ENCODE peak calls at places on chromosomes 6 and 20, in five cellular contexts. A is Peyer's patch, C is right lobe of liver, J is ovary, X is breast epithelium. V is an unnamed sample.

GRCh38 chr20:21503345-21503744 is 10.5 kb downstream of the NKX2-2 start:
- DNase-seq in X (no peak), J (no peak), A (no peak), C (no peak), V (peak)

GRCh38 chr6:37020426-37021211 is 15.2 kb downstream of the FGD2 start:
- DNase-seq in C (no peak), X (no peak), A (peak), J (no peak), V (no peak)

GRCh38 chr20:19935842-19936241 is 81.3 kb upstream of the NAA20 start:
- DNase-seq in A (no peak), J (no peak), X (peak), C (no peak), V (no peak)

GRCh38 chr6:52909531-52909930 is at the start of gene GSTA3:
- DNase-seq in X (no peak), C (no peak), A (no peak), J (no peak), V (no peak)

GRCh38 chr6:166157930-166158617 is 9.6 kb downstream of the TBXT start:
- DNase-seq in J (no peak), C (no peak), A (no peak), X (no peak), V (no peak)

GRCh38 chr20:17620371-17621228 is 50.7 kb downstream of the DSTN start:
- DNase-seq in X (peak), A (peak), C (no peak), J (peak), V (no peak)

GRCh38 chr6:132401120-132401940 is at the start of gene MOXD1:
- DNase-seq in A (peak), X (no peak), C (peak), J (no peak), V (peak)

GRCh38 chr6:147675281-147675680 is 166.8 kb downstream of the SAMD5 start:
- DNase-seq in X (no peak), C (no peak), A (no peak), J (no peak), V (no peak)

GRCh38 chr20:58229198-58229802 is 847 bp upstream of the ANKRD60 start:
- DNase-seq in X (no peak), J (no peak), C (no peak), A (no peak), V (no peak)

GRCh38 chr20:54875307-54875706 is 399.9 kb downstream of the DOK5 start:
- DNase-seq in J (no peak), A (no peak), X (no peak), C (no peak), V (no peak)

GRCh38 chr6:117481278-117481925 is 1.1 kb upstream of the DCBLD1 start:
- DNase-seq in A (peak), J (no peak), X (no peak), C (no peak), V (no peak)

GRCh38 chr6:110338820-110339470 is 19.2 kb downstream of the METTL24 start:
- DNase-seq in J (no peak), C (no peak), A (no peak), X (no peak), V (no peak)

GRCh38 chr6:2097464-2097863 is 147.9 kb downstream of the GMDS start:
- DNase-seq in C (no peak), X (no peak), A (no peak), J (no peak), V (no peak)

GRCh38 chr6:110491644-110492317 is 15.4 kb upstream of the SLC22A16 start:
- DNase-seq in A (no peak), J (no peak), X (no peak), C (no peak), V (no peak)

GRCh38 chr6:37259191-37259590 is 1.2 kb upstream of the TMEM217 start:
- DNase-seq in A (no peak), J (no peak), C (no peak), X (no peak), V (no peak)

GRCh38 chr6:167796668-167797031 is 30.1 kb upstream of the AFDN start:
- DNase-seq in C (peak), A (peak), J (no peak), X (no peak), V (no peak)

GRCh38 chr20:17896247-17896723 is 72.3 kb downstream of the SNX5 start:
- DNase-seq in X (no peak), C (no peak), J (no peak), A (peak), V (no peak)

GRCh38 chr6:145705561-145705960 is 29.8 kb downstream of the EPM2A start:
- DNase-seq in A (no peak), J (no peak), C (no peak), X (no peak), V (no peak)

GRCh38 chr6:167046861-167047495 is 47.8 kb downstream of the CEP43 start:
- DNase-seq in J (no peak), C (no peak), X (no peak), A (no peak), V (no peak)

GRCh38 chr6:52407467-52407866 is 12.7 kb upstream of the EFHC1 start:
- DNase-seq in X (no peak), J (no peak), A (no peak), C (no peak), V (no peak)

GRCh38 chr20:47141941-47142781 is 214.3 kb downstream of the ZMYND8 start:
- DNase-seq in J (no peak), A (no peak), X (no peak), C (no peak), V (no peak)

GRCh38 chr6:2579241-2579761 is 171.4 kb downstream of the MYLK4 start:
- DNase-seq in X (no peak), J (no peak), C (no peak), A (no peak), V (no peak)

GRCh38 chr6:110039996-110040383 is 61.9 kb downstream of the GPR6 start:
- DNase-seq in A (peak), C (no peak), X (no peak), J (peak), V (no peak)

GRCh38 chr6:17169291-17169690 is 67.4 kb downstream of the STMND1 start:
- DNase-seq in J (no peak), C (no peak), A (no peak), X (no peak), V (no peak)

GRCh38 chr6:35808688-35809087 is 3.5 kb downstream of the LHFPL5 start:
- DNase-seq in C (no peak), A (no peak), J (no peak), X (no peak), V (no peak)

GRCh38 chr20:34829191-34829590 is 3.7 kb upstream of the NCOA6 start:
- DNase-seq in X (no peak), A (no peak), C (no peak), J (no peak), V (no peak)

GRCh38 chr6:170295519-170296422 is 4.9 kb upstream of the DLL1 start:
- DNase-seq in J (no peak), A (peak), C (peak), X (no peak), V (no peak)

GRCh38 chr6:90466191-90466940 is 120.5 kb downstream of the MAP3K7 start:
- DNase-seq in X (no peak), J (no peak), C (no peak), A (no peak), V (no peak)

GRCh38 chr20:60034231-60035110 is 76.2 kb downstream of the CDH26 start:
- DNase-seq in C (no peak), A (no peak), J (no peak), X (no peak), V (no peak)

GRCh38 chr6:167568407-167569024 is 243.6 kb downstream of the TTLL2 start:
- DNase-seq in C (no peak), X (peak), A (no peak), J (no peak), V (no peak)

GRCh38 chr6:46637933-46638332 is 14.7 kb downstream of the CYP39A1 start:
- DNase-seq in A (no peak), J (no peak), C (no peak), X (no peak), V (no peak)

GRCh38 chr6:168877821-168878282 is 375.8 kb downstream of the THBS2 start:
- DNase-seq in C (no peak), J (no peak), X (no peak), A (peak), V (no peak)

DNA sequence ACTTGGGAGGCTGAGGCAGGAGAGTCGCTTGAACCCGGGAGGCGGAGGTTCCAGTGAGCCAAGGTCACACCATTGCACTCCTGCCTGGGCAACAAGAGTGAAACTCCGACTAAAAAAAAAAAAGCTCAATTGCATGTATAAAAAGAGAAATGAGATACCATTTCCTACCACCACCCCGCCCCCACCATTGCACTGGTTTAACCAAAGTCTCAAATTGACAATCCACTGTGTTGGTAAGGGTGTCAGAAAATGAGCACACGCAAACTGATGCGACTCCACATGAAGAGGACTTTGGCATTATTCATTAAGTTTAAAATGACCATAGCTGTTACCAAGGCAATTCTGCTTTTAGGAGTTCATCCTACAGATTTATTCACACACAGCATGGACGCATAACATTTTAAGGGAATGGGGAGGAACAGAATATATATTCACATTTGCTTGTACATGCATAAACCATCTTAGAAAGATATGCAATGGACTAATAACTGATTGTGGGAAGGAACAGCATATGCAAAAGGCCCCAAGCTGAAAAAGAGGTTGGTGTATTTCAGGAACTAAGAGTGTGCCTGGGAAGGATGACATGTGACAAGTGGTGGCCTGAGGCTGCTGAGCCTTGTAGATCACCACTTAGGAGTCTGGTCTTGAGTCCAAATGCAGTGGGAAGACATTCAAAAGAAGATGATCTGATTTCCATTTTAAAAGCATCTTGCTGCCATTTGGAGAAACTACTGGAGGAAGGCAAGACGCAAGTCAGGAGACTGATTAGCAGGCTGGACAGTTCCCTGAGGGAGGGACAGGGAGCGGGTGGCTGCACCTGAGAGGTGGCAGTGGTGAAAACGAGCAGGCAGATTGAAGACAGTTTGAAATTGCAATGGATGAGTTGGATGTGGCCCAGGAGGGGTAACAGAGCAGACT is 37.2 kb upstream of the PTPN1 start:
- DNase-seq in A (no peak), J (no peak), C (no peak), X (no peak), V (no peak)
- TF ChIP-seq POLR2A in A (no peak), J (no peak), C (no peak), X (no peak), V (no peak)

GRCh38 chr20:37344506-37345338 is 1.2 kb upstream of the SRC start:
- DNase-seq in C (no peak), X (no peak), A (peak), J (no peak), V (no peak)

GRCh38 chr20:37346526-37347346 is 796 bp downstream of the SRC start:
- DNase-seq in A (peak), C (no peak), J (no peak), X (no peak), V (no peak)

GRCh38 chr20:37346232-37346525 is 239 bp downstream of the SRC start:
- DNase-seq in C (no peak), J (no peak), X (no peak), A (no peak), V (no peak)

GRCh38 chr20:37343994-37344355 is 2.0 kb upstream of the SRC start:
- DNase-seq in X (no peak), J (no peak), A (no peak), C (no peak), V (no peak)

DNA sequence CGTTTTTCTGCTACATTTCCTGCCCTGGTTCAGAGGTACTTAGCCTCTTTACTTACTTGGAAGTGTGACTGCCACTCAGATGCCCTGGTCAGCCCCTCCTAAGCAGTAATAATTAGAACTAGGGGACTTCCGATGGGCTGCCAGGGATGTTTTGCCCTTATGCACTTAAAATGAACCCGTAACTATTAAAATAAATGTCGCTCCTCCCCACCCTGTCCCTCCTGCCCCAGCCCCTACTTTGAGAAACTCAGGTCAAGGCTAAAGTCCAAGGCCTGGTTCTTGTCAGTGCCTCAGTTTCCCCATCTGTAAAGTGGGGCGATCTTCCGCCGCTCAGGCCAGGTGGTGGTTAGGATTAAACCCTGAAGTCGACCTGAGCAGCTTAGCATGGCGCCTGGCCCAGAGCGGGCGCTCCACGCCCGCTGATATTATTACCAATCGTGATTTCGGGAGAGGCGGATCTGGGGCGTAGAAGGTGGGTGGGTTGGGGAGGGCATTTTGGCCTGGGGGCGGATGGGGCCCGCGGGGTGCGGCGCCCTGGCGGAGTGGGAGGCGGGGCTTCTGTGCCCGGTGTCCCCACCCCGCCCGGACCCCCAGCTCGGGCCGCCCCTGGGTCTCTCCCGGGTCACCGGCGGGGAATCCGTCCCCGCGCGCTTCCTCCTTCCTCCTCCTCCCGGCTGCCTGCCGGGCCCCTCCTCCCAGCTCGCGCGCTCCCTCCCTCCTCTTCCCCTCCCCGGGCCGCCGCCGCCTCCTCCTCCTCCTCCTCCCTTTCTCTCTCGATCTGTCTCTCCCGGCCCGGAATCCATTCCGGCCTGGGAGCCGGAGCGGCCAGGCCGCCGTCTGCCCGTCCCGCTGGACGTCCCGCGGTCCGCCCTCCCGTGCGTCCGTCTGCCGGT is at the start of gene SRC:
- DNase-seq in C (peak), X (peak), A (peak), J (peak), V (peak)
- TF ChIP-seq POLR2A in C (peak), X (no peak), A (peak), J (peak), V (peak)

DNA sequence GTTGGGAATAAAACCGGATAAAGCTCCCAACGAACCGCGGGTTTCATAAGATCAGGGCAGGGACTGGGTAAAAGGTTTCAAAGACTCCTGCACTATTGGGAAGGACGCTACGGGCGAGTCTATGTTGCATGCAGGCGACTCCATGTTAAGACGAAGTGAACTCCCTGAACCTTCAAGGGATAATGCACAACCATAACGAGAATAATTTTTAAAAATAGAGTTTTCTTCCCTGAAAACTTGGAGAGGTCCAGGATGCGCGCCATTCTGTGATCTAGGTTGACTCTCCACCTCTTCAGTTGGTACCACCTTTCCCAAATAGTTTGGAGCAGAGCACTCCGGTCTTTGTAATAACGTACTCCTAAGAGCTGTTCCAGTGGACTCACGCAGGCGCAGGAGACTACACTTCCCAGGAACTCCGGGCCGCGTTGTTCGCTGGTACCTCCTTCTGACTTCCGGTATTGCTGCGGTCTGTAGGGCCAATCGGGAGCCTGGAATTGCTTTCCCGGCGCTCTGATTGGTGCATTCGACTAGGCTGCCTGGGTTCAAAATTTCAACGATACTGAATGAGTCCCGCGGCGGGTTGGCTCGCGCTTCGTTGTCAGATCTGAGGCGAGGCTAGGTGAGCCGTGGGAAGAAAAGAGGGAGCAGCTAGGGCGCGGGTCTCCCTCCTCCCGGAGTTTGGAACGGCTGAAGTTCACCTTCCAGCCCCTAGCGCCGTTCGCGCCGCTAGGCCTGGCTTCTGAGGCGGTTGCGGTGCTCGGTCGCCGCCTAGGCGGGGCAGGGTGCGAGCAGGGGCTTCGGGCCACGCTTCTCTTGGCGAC is at the start of gene TPX2:
- DNase-seq in A (peak), J (peak), X (peak), C (peak), V (peak)
- TF ChIP-seq POLR2A in A (no peak), J (no peak), X (no peak), C (peak), V (peak)

GRCh38 chr6:154593122-154593521 is 82.6 kb upstream of the CNKSR3 start:
- DNase-seq in X (no peak), C (no peak), A (no peak), J (no peak), V (no peak)
- TF ChIP-seq POLR2A in X (no peak), C (no peak), A (no peak), J (no peak), V (no peak)

GRCh38 chr20:25294459-25295385 is 46.8 kb downstream of the PYGB start:
- DNase-seq in C (no peak), A (peak), X (no peak), J (peak), V (peak)

GRCh38 chr20:25299801-25300200 is 51.9 kb downstream of the PYGB start:
- DNase-seq in C (no peak), J (no peak), A (no peak), X (no peak), V (peak)

GRCh38 chr20:25295386-25296093 is 47.7 kb downstream of the PYGB start:
- DNase-seq in J (no peak), A (peak), X (no peak), C (no peak), V (no peak)

GRCh38 chr20:25296094-25297093 is 48.5 kb downstream of the PYGB start:
- DNase-seq in J (no peak), X (no peak), A (peak), C (no peak), V (peak)

GRCh38 chr20:25297141-25297905 is 49.4 kb downstream of the PYGB start:
- DNase-seq in J (no peak), A (no peak), C (no peak), X (no peak), V (peak)
- TF ChIP-seq POLR2A in J (no peak), A (no peak), C (no peak), X (no peak), V (no peak)

V was measured in H54.